ENCODE peak calls at places on chromosomes 5 and 9, in four cellular contexts. Y is transverse colon, E is fibroblast of lung, U is left ventricle myocardium inferior. A is an unnamed sample.
A peak's percentile ranks its signal among the peaks of the same experiment; 100 is the strongest.

GRCh38 chr9:131707677-131708612 is 31.9 kb downstream of the RAPGEF1 start:
- DNase-seq in E (peak; percentile 83), Y (peak; percentile 60), U (peak; percentile 76), A (peak; percentile 79)

GRCh38 chr5:177537389-177538361 is 16.7 kb downstream of the FAM193B start:
- DNase-seq in U (peak; percentile 56), Y (peak; percentile 40), E (peak; percentile 85), A (no peak)

GRCh38 chr5:139646912-139647391 is 1.2 kb upstream of the CXXC5 start:
- DNase-seq in E (no peak), U (peak; percentile 20), Y (peak; percentile 26), A (no peak)

GRCh38 chr9:21812415-21812814 is 10.0 kb downstream of the MTAP start:
- DNase-seq in E (peak; percentile 76), Y (no peak), U (no peak), A (no peak)

GRCh38 chr9:72356019-72356653 is 8.9 kb downstream of the ZFAND5 start:
- DNase-seq in Y (no peak), E (no peak), U (no peak), A (no peak)

GRCh38 chr5:36887532-36887931 is 11.0 kb downstream of the NIPBL start:
- DNase-seq in E (no peak), U (no peak), Y (no peak), A (no peak)

GRCh38 chr5:157222506-157223230 is 42.0 kb downstream of the ITK start:
- DNase-seq in U (no peak), E (peak; percentile 76), Y (no peak), A (no peak)

GRCh38 chr9:104872959-104873850 is 54.8 kb downstream of the ABCA1 start:
- DNase-seq in E (peak; percentile 98), Y (peak; percentile 28), U (peak; percentile 26), A (no peak)

GRCh38 chr9:137589441-137590122 is 730 bp downstream of the ZMYND19 start:
- DNase-seq in U (no peak), Y (no peak), E (peak; percentile 20), A (peak; percentile 18)

GRCh38 chr5:74123928-74124327 is 497.9 kb downstream of the ARHGEF28 start:
- DNase-seq in E (no peak), Y (no peak), U (no peak), A (no peak)
- H3K4me3 ChIP-seq in E (no peak overlapping the region), Y (no peak overlapping the region), U (no peak overlapping the region), A (no peak overlapping the region)

GRCh38 chr5:9168791-9169611 is 376.9 kb downstream of the SEMA5A start:
- DNase-seq in Y (no peak), U (no peak), E (peak; percentile 68), A (peak; percentile 90)

GRCh38 chr5:9173281-9174048 is 372.4 kb downstream of the SEMA5A start:
- DNase-seq in U (no peak), E (peak; percentile 40), Y (no peak), A (no peak)

GRCh38 chr5:9174446-9174845 is 371.4 kb downstream of the SEMA5A start:
- DNase-seq in E (no peak), Y (no peak), U (no peak), A (no peak)

GRCh38 chr5:9166202-9167147 is 379.4 kb downstream of the SEMA5A start:
- DNase-seq in U (no peak), Y (no peak), E (no peak), A (no peak)

DNA sequence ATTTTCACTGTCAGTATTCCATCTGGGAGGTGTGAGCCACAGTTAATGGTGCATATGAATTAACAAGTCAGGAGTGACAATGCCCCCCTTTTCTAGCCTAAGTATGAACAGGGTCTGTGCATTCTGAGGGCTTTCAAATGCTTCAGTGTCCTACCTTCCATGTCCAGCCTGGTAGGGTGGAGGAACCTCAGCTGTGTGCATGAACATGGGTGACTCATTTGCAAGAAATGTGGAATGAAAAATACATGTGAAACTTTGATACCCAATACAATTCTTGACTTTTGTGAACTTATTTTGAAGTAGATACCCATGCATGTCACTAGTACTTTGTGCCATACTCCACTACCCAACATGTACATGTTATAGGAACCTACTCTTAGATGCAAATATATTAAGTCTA is 375.8 kb downstream of the SEMA5A start:
- DNase-seq in Y (no peak), U (no peak), E (peak; percentile 35), A (no peak)
- H3K4me1 ChIP-seq in Y (no peaks in the 10 kb centered on the region), U (no peaks in the 10 kb centered on the region), E (peaks cover 7% of the 10 kb centered on the region), A (no peaks in the 10 kb centered on the region)

GRCh38 chr5:145158654-145159199 is 676.4 kb downstream of the PRELID2 start:
- DNase-seq in U (no peak), Y (no peak), E (no peak), A (no peak)

GRCh38 chr5:145162641-145163040 is 672.5 kb downstream of the PRELID2 start:
- DNase-seq in E (no peak), U (no peak), Y (no peak), A (peak; percentile 91)

GRCh38 chr5:145161384-145161783 is 673.8 kb downstream of the PRELID2 start:
- DNase-seq in E (no peak), Y (no peak), U (no peak), A (no peak)

GRCh38 chr5:145157841-145158240 is 677.3 kb downstream of the PRELID2 start:
- DNase-seq in E (peak; percentile 35), U (no peak), Y (no peak), A (no peak)

GRCh38 chr5:145160679-145161078 is 674.5 kb downstream of the PRELID2 start:
- DNase-seq in Y (no peak), E (no peak), U (no peak), A (no peak)
- H3K27ac ChIP-seq in Y (no peak overlapping the region), E (no peak overlapping the region), U (no peak overlapping the region), A (no peak overlapping the region)

GRCh38 chr9:133148351-133149129 is 15.2 kb downstream of the GBGT1 start:
- DNase-seq in U (peak; percentile 66), Y (peak; percentile 65), E (peak; percentile 46), A (peak; percentile 61)

GRCh38 chr9:133146746-133147411 is 16.8 kb downstream of the GBGT1 start:
- DNase-seq in E (no peak), Y (no peak), U (no peak), A (no peak)

GRCh38 chr9:133149130-133150015 is 14.3 kb downstream of the GBGT1 start:
- DNase-seq in U (peak; percentile 89), E (peak; percentile 84), Y (peak; percentile 93), A (peak; percentile 93)

GRCh38 chr9:133144887-133145466 is 18.7 kb downstream of the GBGT1 start:
- DNase-seq in U (no peak), Y (peak; percentile 20), E (no peak), A (peak; percentile 59)

GRCh38 chr9:133147412-133148271 is 16.1 kb downstream of the GBGT1 start:
- DNase-seq in E (peak; percentile 25), U (peak; percentile 78), Y (peak; percentile 88), A (peak; percentile 89)
- H3K4me3 ChIP-seq in E (peak overlapping the region; percentile 79), U (peak overlapping the region; percentile 82), Y (peak overlapping the region; percentile 64), A (peak overlapping the region; percentile 13)

DNA sequence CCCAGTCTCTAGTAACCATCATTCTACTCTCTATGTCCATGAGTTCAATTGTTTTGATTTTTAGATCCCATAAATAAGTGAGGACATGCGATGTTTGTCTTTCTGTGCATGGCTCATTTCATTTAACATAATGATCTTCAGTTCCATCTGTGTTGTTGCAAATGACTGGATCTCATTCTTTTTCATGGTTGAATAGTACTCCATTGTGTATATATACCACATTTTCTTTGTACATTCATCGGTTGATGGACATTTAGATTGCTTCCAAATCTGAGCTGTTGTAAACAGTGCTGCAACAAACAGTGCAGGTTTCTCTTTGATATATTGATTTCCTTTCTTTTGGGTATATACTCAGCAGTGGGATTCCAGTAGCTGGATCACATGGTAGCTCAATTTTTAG is 46.4 kb downstream of the S100Z start:
- DNase-seq in Y (no peak), U (no peak), E (no peak), A (no peak)
- H3K4me1 ChIP-seq in Y (no peaks in the 10 kb centered on the region), U (no peaks in the 10 kb centered on the region), E (no peaks in the 10 kb centered on the region), A (no peaks in the 10 kb centered on the region)

DNA sequence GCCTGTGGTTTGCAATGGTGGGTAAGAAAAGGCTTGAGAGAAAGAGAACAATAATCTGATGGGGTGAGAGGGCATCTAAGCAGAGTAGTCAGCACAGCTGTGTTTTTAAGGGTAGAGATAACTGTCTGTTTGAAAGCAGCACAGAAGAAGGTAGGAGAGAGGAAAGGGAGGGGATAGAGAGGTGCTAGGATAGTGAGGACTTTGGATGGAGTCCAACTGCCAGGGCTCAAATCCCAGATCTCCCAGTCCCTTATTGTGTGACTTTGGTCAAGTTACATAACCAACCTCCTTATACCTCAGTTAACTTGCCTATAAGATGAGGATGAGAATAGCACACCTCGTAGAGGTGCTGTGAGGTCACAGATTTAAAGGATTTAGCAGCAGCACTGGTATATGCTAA is 55.6 kb downstream of the GPR21 start:
- DNase-seq in Y (no peak), U (no peak), E (no peak), A (no peak)
- H3K27ac ChIP-seq in Y (no peak overlapping the region), U (no peak overlapping the region), E (no peak overlapping the region), A (no peak overlapping the region)

GRCh38 chr5:149294872-149295829 is 23.5 kb downstream of the AFAP1L1 start:
- DNase-seq in E (no peak), U (no peak), Y (no peak), A (no peak)
- H3K4me3 ChIP-seq in E (no peak overlapping the region), U (peak overlapping the region; percentile 20), Y (no peak overlapping the region), A (no peak overlapping the region)

DNA sequence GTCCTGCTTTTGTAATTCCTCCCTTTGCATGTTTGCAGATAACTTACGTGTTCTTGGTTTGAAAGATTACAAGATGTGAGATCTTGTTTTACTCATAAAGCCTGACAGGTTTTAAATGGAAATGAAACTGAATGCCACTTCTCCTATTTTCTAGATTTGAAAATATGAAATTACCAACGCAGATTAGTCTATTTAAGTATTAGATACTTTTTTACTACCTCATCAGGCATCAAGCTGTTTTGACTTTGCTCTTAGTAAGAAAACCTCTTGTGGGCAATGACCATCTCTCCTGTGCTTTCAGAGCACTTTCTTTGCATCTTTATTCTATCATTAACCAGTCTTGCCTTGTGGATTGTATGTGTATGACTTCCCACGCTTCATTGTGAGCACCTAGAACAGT is 3.5 kb downstream of the DMXL1 start:
- DNase-seq in E (no peak), Y (no peak), U (no peak), A (no peak)
- H3K4me1 ChIP-seq in E (no peaks in the 10 kb centered on the region), Y (peaks cover 45% of the 10 kb centered on the region), U (peaks cover 83% of the 10 kb centered on the region), A (peaks cover 5% of the 10 kb centered on the region)